ENCODE peak calls at places on chromosomes 5 and 9, in ten cellular contexts. H, Y, J, N, Z, Q, M, C, E and O are unnamed samples.

GRCh38 chr9:131650254-131650653 is 89.6 kb downstream of the RAPGEF1 start:
- DNase-seq in Q (peak; percentile 35), Z (no peak), J (no peak), N (peak; percentile 82), Y (peak; percentile 40), C (no peak), H (peak; percentile 47), E (no peak), M (peak; percentile 89), O (peak; percentile 96)

GRCh38 chr5:73861313-73861978 is 235.4 kb downstream of the ARHGEF28 start:
- DNase-seq in J (no peak), Q (no peak), C (no peak), N (peak; percentile 44), Z (no peak), H (no peak), M (no peak), E (no peak), Y (no peak), O (peak; percentile 23)

GRCh38 chr5:98414938-98415337 is 358.5 kb upstream of the RGMB start:
- DNase-seq in E (no peak), Z (no peak), Y (peak; percentile 81), Q (no peak), N (peak; percentile 95), H (peak; percentile 95), J (no peak), C (no peak), M (no peak), O (peak; percentile 95)

GRCh38 chr5:124746916-124747769 is 704 bp upstream of the ZNF608 start:
- DNase-seq in Y (peak; percentile 96), N (peak; percentile 94), M (peak; percentile 90), E (peak; percentile 87), C (peak; percentile 93), J (peak; percentile 84), Q (peak; percentile 92), H (peak; percentile 94), Z (peak; percentile 96), O (peak; percentile 95)

GRCh38 chr9:127763918-127764384 is 14.5 kb downstream of the SH2D3C start:
- DNase-seq in N (peak; percentile 36), Q (no peak), H (no peak), C (peak; percentile 51), Z (peak; percentile 51), M (no peak), Y (no peak), E (peak; percentile 76), J (no peak), O (peak; percentile 23)

GRCh38 chr5:21685536-21685935 is 1167.6 kb downstream of the CDH12 start:
- DNase-seq in Q (no peak), E (no peak), Y (peak; percentile 58), H (peak; percentile 28), C (no peak), M (no peak), N (peak; percentile 74), Z (no peak), J (peak; percentile 54), O (peak; percentile 65)

GRCh38 chr5:115343855-115344254 is 47.4 kb upstream of the CCDC112 start:
- DNase-seq in E (no peak), C (no peak), M (no peak), H (peak; percentile 84), N (peak; percentile 84), Z (no peak), Q (no peak), J (no peak), Y (peak; percentile 73), O (peak; percentile 77)

GRCh38 chr5:177983763-177984564 is 12.1 kb downstream of the PROP1 start:
- DNase-seq in C (no peak), Q (no peak), H (no peak), J (no peak), N (no peak), Y (no peak), Z (no peak), M (no peak), E (no peak), O (no peak)

GRCh38 chr9:124457887-124458431 is 7.7 kb downstream of the ADGRD2 start:
- DNase-seq in C (no peak), M (peak; percentile 46), E (no peak), H (no peak), Q (no peak), Y (no peak), J (no peak), N (no peak), Z (no peak), O (no peak)

GRCh38 chr5:133485468-133485867 is 126.9 kb downstream of the FSTL4 start:
- DNase-seq in E (no peak), Y (no peak), N (no peak), J (no peak), Z (no peak), Q (no peak), C (no peak), H (no peak), M (no peak), O (no peak)

GRCh38 chr5:14663734-14664269 is 716 bp upstream of the OTULIN start:
- DNase-seq in E (peak; percentile 57), Q (peak; percentile 36), Z (peak; percentile 74), C (peak; percentile 38), H (no peak), J (peak; percentile 11), M (no peak), Y (no peak), N (no peak), O (no peak)

GRCh38 chr5:16957305-16958165 is 21.4 kb upstream of the MYO10 start:
- DNase-seq in H (peak; percentile 98), M (no peak), J (no peak), Z (no peak), E (peak; percentile 24), N (peak; percentile 95), C (no peak), Q (no peak), Y (peak; percentile 96), O (peak; percentile 95)

GRCh38 chr5:153551537-153552079 is 61.1 kb downstream of the GRIA1 start:
- DNase-seq in Y (peak; percentile 96), E (no peak), H (peak; percentile 95), C (no peak), Q (peak; percentile 22), J (peak; percentile 76), Z (no peak), M (no peak), N (peak; percentile 98), O (peak; percentile 99)

GRCh38 chr5:61625682-61626620 is 293.9 kb downstream of the ZSWIM6 start:
- DNase-seq in E (peak; percentile 76), Q (peak; percentile 43), C (no peak), Z (peak; percentile 32), Y (peak; percentile 50), J (peak; percentile 19), N (peak; percentile 18), H (peak; percentile 11), M (peak; percentile 89), O (peak; percentile 39)
- H3K4me3 ChIP-seq in E (peak overlapping the region; percentile 57), Q (peak overlapping the region; percentile 59), C (no peak overlapping the region), Z (peak overlapping the region; percentile 20), Y (peak overlapping the region; percentile 44), J (peak overlapping the region; percentile 44), N (peak overlapping the region; percentile 46), H (peak overlapping the region; percentile 28), M (peak overlapping the region; percentile 45), O (peak overlapping the region; percentile 54)

GRCh38 chr5:159917919-159918487 is 1.7 kb downstream of the ADRA1B start:
- DNase-seq in N (no peak), J (no peak), M (no peak), H (no peak), C (no peak), E (no peak), Q (no peak), Z (no peak), Y (peak; percentile 26), O (no peak)

GRCh38 chr5:159913048-159913447 is 3.2 kb upstream of the ADRA1B start:
- DNase-seq in J (no peak), Q (no peak), E (peak; percentile 65), Z (no peak), N (peak; percentile 97), Y (peak; percentile 85), H (peak; percentile 76), C (no peak), M (no peak), O (peak; percentile 94)

GRCh38 chr5:159913481-159913880 is 2.8 kb upstream of the ADRA1B start:
- DNase-seq in N (peak; percentile 58), E (no peak), Y (peak; percentile 62), M (no peak), J (no peak), Z (no peak), H (peak; percentile 42), C (no peak), Q (no peak), O (peak; percentile 42)

GRCh38 chr5:159915913-159916840 is at the start of gene ADRA1B:
- DNase-seq in E (peak; percentile 80), C (no peak), J (peak; percentile 37), Q (peak; percentile 38), Y (peak; percentile 72), M (peak; percentile 85), H (peak; percentile 53), N (peak; percentile 62), Z (peak; percentile 32), O (peak; percentile 50)

GRCh38 chr5:159916841-159917761 is 819 bp downstream of the ADRA1B start:
- DNase-seq in C (no peak), Q (no peak), N (no peak), Z (no peak), J (no peak), H (no peak), Y (no peak), E (no peak), M (no peak), O (no peak)
- H3K4me3 ChIP-seq in C (no peak overlapping the region), Q (no peak overlapping the region), N (peak overlapping the region; percentile 55), Z (no peak overlapping the region), J (peak overlapping the region; percentile 24), H (peak overlapping the region; percentile 40), Y (peak overlapping the region; percentile 46), E (peak overlapping the region; percentile 55), M (no peak overlapping the region), O (peak overlapping the region; percentile 42)

GRCh38 chr5:143207058-143207457 is 196.4 kb downstream of the NR3C1 start:
- DNase-seq in C (no peak), N (no peak), Y (no peak), E (no peak), Q (no peak), H (no peak), M (no peak), Z (peak; percentile 80), J (no peak), O (no peak)

GRCh38 chr5:143205386-143205785 is 198.1 kb downstream of the NR3C1 start:
- DNase-seq in H (peak; percentile 94), E (no peak), C (no peak), J (no peak), Q (no peak), Z (peak; percentile 57), Y (peak; percentile 93), N (peak; percentile 96), M (no peak), O (peak; percentile 93)

GRCh38 chr5:143204474-143205246 is 198.8 kb downstream of the NR3C1 start:
- DNase-seq in Y (peak; percentile 37), Z (no peak), Q (no peak), C (no peak), J (no peak), M (no peak), N (peak; percentile 34), E (no peak), H (no peak), O (no peak)

GRCh38 chr5:143206194-143207053 is 197.1 kb downstream of the NR3C1 start:
- DNase-seq in M (no peak), J (no peak), H (no peak), Z (peak; percentile 87), N (no peak), C (no peak), Y (no peak), E (no peak), Q (no peak), O (no peak)

GRCh38 chr5:143205879-143206193 is 197.7 kb downstream of the NR3C1 start:
- DNase-seq in Q (no peak), Z (no peak), M (no peak), N (no peak), H (no peak), E (no peak), Y (no peak), C (no peak), J (no peak), O (no peak)
- H3K4me3 ChIP-seq in Q (no peak overlapping the region), Z (peak overlapping the region; percentile 63), M (no peak overlapping the region), N (no peak overlapping the region), H (no peak overlapping the region), E (no peak overlapping the region), Y (no peak overlapping the region), C (no peak overlapping the region), J (no peak overlapping the region), O (no peak overlapping the region)

GRCh38 chr5:135027318-135027698 is 6.7 kb downstream of the PITX1 start:
- DNase-seq in J (no peak), E (no peak), Z (no peak), N (no peak), Y (no peak), M (no peak), H (no peak), C (no peak), Q (no peak), O (no peak)
- H3K4me3 ChIP-seq in J (no peak overlapping the region), E (no peak overlapping the region), Z (no peak overlapping the region), N (no peak overlapping the region), Y (no peak overlapping the region), M (no peak overlapping the region), H (no peak overlapping the region), C (no peak overlapping the region), Q (no peak overlapping the region), O (no peak overlapping the region)